ENCODE peak calls at places on chromosomes 3 and 15, in four cellular contexts. One of them, this sample, is unnamed.

GRCh38 chr3:62318752-62319569 is 54.4 kb downstream of the FEZF2 start:
- DNase-seq in IMR-90: peak
- DNase-seq in H1: peak
- DNase-seq in H9: peak
- DNase-seq in this sample: peak

GRCh38 chr15:62486041-62486440 is 321.0 kb upstream of the C2CD4B start:
- DNase-seq in IMR-90: no peak
- DNase-seq in H1: no peak
- DNase-seq in H9: no peak
- DNase-seq in this sample: no peak

GRCh38 chr3:45218578-45219390 is 7.3 kb downstream of the TMEM158 start:
- DNase-seq in H1: no peak
- DNase-seq in IMR-90: peak
- DNase-seq in H9: no peak
- DNase-seq in this sample: no peak

GRCh38 chr3:16174389-16174788 is at the start of gene GALNT15:
- DNase-seq in H1: no peak
- DNase-seq in IMR-90: peak
- DNase-seq in H9: peak
- DNase-seq in this sample: no peak

GRCh38 chr3:40741729-40742128 is 217.0 kb downstream of the ZNF621 start:
- DNase-seq in H9: no peak
- DNase-seq in H1: no peak
- DNase-seq in IMR-90: peak
- DNase-seq in this sample: no peak

GRCh38 chr3:157074490-157074889 is 85.5 kb downstream of the CCNL1 start:
- DNase-seq in IMR-90: no peak
- DNase-seq in H9: no peak
- DNase-seq in H1: no peak
- DNase-seq in this sample: no peak

GRCh38 chr3:182259579-182259978 is 533.7 kb upstream of the ATP11B start:
- DNase-seq in H9: peak
- DNase-seq in H1: no peak
- DNase-seq in IMR-90: no peak
- DNase-seq in this sample: no peak

GRCh38 chr3:23567917-23568316 is 237.8 kb upstream of the UBE2E1 start:
- DNase-seq in IMR-90: peak
- DNase-seq in H9: no peak
- DNase-seq in H1: no peak
- DNase-seq in this sample: no peak

GRCh38 chr3:195034541-195034940 is 236.4 kb downstream of the XXYLT1 start:
- DNase-seq in H1: no peak
- DNase-seq in H9: no peak
- DNase-seq in IMR-90: no peak
- DNase-seq in this sample: no peak

GRCh38 chr3:30426319-30426993 is 179.9 kb upstream of the TGFBR2 start:
- DNase-seq in H9: no peak
- DNase-seq in IMR-90: peak
- DNase-seq in H1: no peak
- DNase-seq in this sample: peak

GRCh38 chr3:140056047-140056446 is 121.1 kb downstream of the CLSTN2 start:
- DNase-seq in H9: no peak
- DNase-seq in IMR-90: no peak
- DNase-seq in H1: no peak
- DNase-seq in this sample: no peak

GRCh38 chr3:181699171-181699903 is 12.4 kb upstream of the SOX2 start:
- DNase-seq in IMR-90: no peak
- DNase-seq in H1: no peak
- DNase-seq in H9: peak
- DNase-seq in this sample: peak

GRCh38 chr3:140586311-140586710 is 91.6 kb upstream of the TRIM42 start:
- DNase-seq in H9: no peak
- DNase-seq in H1: no peak
- DNase-seq in IMR-90: no peak
- DNase-seq in this sample: no peak

GRCh38 chr3:189708375-189708774 is 77.2 kb downstream of the TP63 start:
- DNase-seq in IMR-90: no peak
- DNase-seq in H1: no peak
- DNase-seq in H9: no peak
- DNase-seq in this sample: no peak

GRCh38 chr3:146967786-146968185 is 362.6 kb upstream of the PLSCR5 start:
- DNase-seq in H9: no peak
- DNase-seq in H1: no peak
- DNase-seq in IMR-90: no peak
- DNase-seq in this sample: no peak

GRCh38 chr3:42600958-42601675 is 631 bp downstream of the NKTR start:
- DNase-seq in H1: peak
- DNase-seq in IMR-90: peak
- DNase-seq in H9: peak
- DNase-seq in this sample: peak
- H2BK5ac ChIP-seq in H1: peak
- H2BK5ac ChIP-seq in IMR-90: peak
- H2BK5ac ChIP-seq in H9: no peak
- H2BK5ac ChIP-seq in this sample: peak

GRCh38 chr3:113896930-113897329 is 50.9 kb upstream of the ZDHHC23 start:
- DNase-seq in H1: no peak
- DNase-seq in IMR-90: no peak
- DNase-seq in H9: no peak
- DNase-seq in this sample: no peak

GRCh38 chr3:113898892-113899291 is 48.9 kb upstream of the ZDHHC23 start:
- DNase-seq in H9: no peak
- DNase-seq in H1: no peak
- DNase-seq in IMR-90: peak
- DNase-seq in this sample: no peak

GRCh38 chr3:113894927-113895326 is 52.9 kb upstream of the ZDHHC23 start:
- DNase-seq in H9: no peak
- DNase-seq in H1: no peak
- DNase-seq in IMR-90: no peak
- DNase-seq in this sample: no peak

GRCh38 chr3:113895964-113896363 is 51.8 kb upstream of the ZDHHC23 start:
- DNase-seq in IMR-90: no peak
- DNase-seq in H1: no peak
- DNase-seq in H9: no peak
- DNase-seq in this sample: peak

DNA sequence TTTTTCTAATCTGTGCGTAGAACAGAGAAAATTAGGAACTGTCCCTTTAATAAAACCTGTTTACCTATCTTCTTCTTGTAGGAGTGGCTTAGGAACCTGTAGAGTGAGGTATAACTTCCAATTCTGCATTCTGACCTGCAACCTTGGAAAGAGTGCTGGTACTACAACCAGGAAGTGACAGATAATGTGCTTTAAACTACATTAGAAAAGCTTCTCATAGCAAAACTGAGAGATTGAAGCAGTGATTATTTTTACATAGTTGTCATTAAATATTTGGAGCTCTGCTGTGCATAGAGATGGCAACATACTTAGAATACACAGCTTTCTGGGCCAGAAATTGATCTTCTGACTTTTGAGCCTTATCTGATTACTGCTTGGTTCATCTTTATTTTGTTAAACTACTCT is 50.4 kb upstream of the ZDHHC23 start:
- DNase-seq in IMR-90: no peak
- DNase-seq in H9: no peak
- DNase-seq in H1: no peak
- DNase-seq in this sample: peak
- H3K56ac ChIP-seq in IMR-90: no peak
- H3K56ac ChIP-seq in H9: no peak
- H3K56ac ChIP-seq in H1: no peak
- H3K56ac ChIP-seq in this sample: no peak

GRCh38 chr15:60591491-60592385 is 112.8 kb upstream of the ICE2 start:
- DNase-seq in H1: no peak
- DNase-seq in H9: peak
- DNase-seq in IMR-90: no peak
- DNase-seq in this sample: peak
- H3K4me2 ChIP-seq in H1: peak
- H3K4me2 ChIP-seq in H9: peak
- H3K4me2 ChIP-seq in IMR-90: peak
- H3K4me2 ChIP-seq in this sample: peak

GRCh38 chr3:55485208-55485791 is 1.8 kb downstream of the WNT5A start:
- DNase-seq in IMR-90: peak
- DNase-seq in H1: no peak
- DNase-seq in H9: peak
- DNase-seq in this sample: peak
- H2BK5ac ChIP-seq in IMR-90: peak
- H2BK5ac ChIP-seq in H1: peak
- H2BK5ac ChIP-seq in H9: no peak
- H2BK5ac ChIP-seq in this sample: peak

GRCh38 chr15:84790676-84791075 is 26.5 kb upstream of the ALPK3 start:
- DNase-seq in H1: no peak
- DNase-seq in IMR-90: no peak
- DNase-seq in H9: no peak
- DNase-seq in this sample: no peak
- H3K56ac ChIP-seq in H1: no peak
- H3K56ac ChIP-seq in IMR-90: no peak
- H3K56ac ChIP-seq in H9: no peak
- H3K56ac ChIP-seq in this sample: no peak

DNA sequence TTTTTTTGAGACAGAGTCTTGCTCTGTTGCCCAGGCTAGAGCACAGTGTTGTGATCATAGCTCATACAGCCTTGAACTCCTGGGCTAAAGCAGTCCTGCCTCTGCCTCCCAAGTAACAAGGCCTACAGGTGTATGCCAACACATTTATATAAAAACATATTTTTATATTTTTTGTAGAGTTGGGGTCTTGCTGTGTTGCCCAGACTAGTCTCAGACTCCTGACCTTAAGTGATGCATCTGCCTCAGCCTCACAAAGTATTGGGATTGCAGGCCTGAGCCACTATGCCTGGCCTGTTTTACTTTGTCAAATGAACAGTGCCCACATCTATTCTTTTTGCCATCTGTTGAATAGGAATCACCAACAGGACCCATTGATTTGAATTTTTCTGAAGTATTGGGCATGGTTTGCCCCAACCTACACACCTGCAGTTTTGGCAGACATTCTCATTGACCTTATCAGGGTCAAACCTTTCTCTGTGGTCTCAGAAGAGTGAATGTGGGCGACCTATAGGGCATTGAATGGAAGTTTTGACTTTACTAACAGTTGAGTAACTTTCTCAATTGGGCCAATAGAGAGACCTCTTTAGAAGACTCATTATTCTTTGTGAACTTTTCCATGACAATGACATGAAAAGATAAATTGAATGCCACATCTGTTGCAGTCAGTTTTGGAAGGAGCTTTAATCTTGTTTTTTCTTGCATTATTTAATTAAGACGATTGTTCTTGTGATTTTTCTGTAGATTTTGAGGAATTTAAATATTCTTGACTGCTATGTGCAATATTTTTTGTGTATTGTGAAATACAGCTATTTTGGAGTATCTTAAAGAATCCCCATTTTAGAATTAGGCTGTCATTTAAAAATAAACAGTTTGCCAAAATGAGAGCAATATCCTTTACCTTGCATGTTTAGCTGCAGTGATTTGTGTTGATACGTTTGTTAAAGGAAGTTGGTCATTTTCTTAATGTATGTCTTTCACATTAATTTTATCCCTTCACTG is 2.7 kb downstream of the IREB2 start:
- DNase-seq in H1: no peak
- DNase-seq in IMR-90: no peak
- DNase-seq in H9: no peak
- DNase-seq in this sample: no peak
- H3K4me2 ChIP-seq in H1: no peak
- H3K4me2 ChIP-seq in IMR-90: no peak
- H3K4me2 ChIP-seq in H9: no peak
- H3K4me2 ChIP-seq in this sample: peak